ENCODE peak calls at places on chromosome 9, in eight cellular contexts. V, W, Y, K, R, F, J and D are unnamed samples.

GRCh38 chr9:132411091-132411508 is 1.1 kb downstream of the CFAP77 start:
- DNase-seq in V (peak; percentile 73), W (peak; percentile 44), Y (peak; percentile 68), K (peak; percentile 95), R (peak; percentile 7), F (peak; percentile 49), J (peak; percentile 67), D (peak; percentile 60)

GRCh38 chr9:133869674-133870419 is 122.3 kb downstream of the VAV2 start:
- DNase-seq in V (no peak), W (no peak), Y (no peak), K (no peak), R (no peak), F (no peak), J (peak; percentile 92), D (no peak)

GRCh38 chr9:89701221-89701798 is 96.5 kb downstream of the GADD45G start:
- DNase-seq in V (no peak), W (no peak), Y (no peak), K (peak; percentile 58), R (no peak), F (no peak), J (no peak), D (peak; percentile 84)

GRCh38 chr9:21506910-21507795 is 25.0 kb upstream of the IFNE start:
- DNase-seq in V (peak; percentile 63), W (peak; percentile 51), Y (no peak), K (no peak), R (peak; percentile 91), F (peak; percentile 92), J (no peak), D (no peak)

GRCh38 chr9:133146746-133147411 is 16.8 kb downstream of the GBGT1 start:
- DNase-seq in V (no peak), W (no peak), Y (no peak), K (no peak), R (no peak), F (no peak), J (no peak), D (no peak)

GRCh38 chr9:89844075-89844474 is 239.3 kb downstream of the GADD45G start:
- DNase-seq in V (no peak), W (no peak), Y (no peak), K (peak; percentile 30), R (no peak), F (no peak), J (no peak), D (no peak)

GRCh38 chr9:63817622-63818518 is 1467.1 kb downstream of the FOXD4L5 start:
- DNase-seq in V (no peak), W (peak; percentile 8), Y (no peak), K (peak; percentile 89), R (peak; percentile 8), F (peak; percentile 35), J (peak; percentile 47), D (no peak)

GRCh38 chr9:18979367-18979766 is 53.6 kb downstream of the SAXO1 start:
- DNase-seq in V (peak; percentile 44), W (peak; percentile 6), Y (no peak), K (no peak), R (peak; percentile 71), F (peak; percentile 86), J (no peak), D (no peak)

GRCh38 chr9:38482918-38483592 is 58.8 kb upstream of the IGFBPL1 start:
- DNase-seq in V (peak; percentile 3), W (peak; percentile 8), Y (no peak), K (peak; percentile 57), R (no peak), F (no peak), J (peak; percentile 45), D (no peak)

GRCh38 chr9:2229109-2229733 is 214.1 kb downstream of the SMARCA2 start:
- DNase-seq in V (peak; percentile 24), W (no peak), Y (no peak), K (no peak), R (no peak), F (no peak), J (no peak), D (no peak)

GRCh38 chr9:88388203-88388885 is at the start of gene SPIN1:
- DNase-seq in V (peak; percentile 76), W (peak; percentile 72), Y (peak; percentile 35), K (peak; percentile 93), R (peak; percentile 62), F (peak; percentile 92), J (peak; percentile 98), D (peak; percentile 80)

GRCh38 chr9:107243757-107244156 is 39.3 kb upstream of the RAD23B start:
- DNase-seq in V (peak; percentile 96), W (peak; percentile 62), Y (peak; percentile 99), K (peak; percentile 54), R (peak; percentile 83), F (peak; percentile 48), J (no peak), D (no peak)

GRCh38 chr9:131046581-131047202 is 37.7 kb downstream of the LAMC3 start:
- DNase-seq in V (peak; percentile 69), W (peak; percentile 67), Y (peak; percentile 37), K (peak; percentile 94), R (peak; percentile 49), F (peak; percentile 86), J (peak; percentile 89), D (peak; percentile 69)

GRCh38 chr9:16794871-16795639 is 75.4 kb downstream of the BNC2 start:
- DNase-seq in V (no peak), W (peak; percentile 94), Y (no peak), K (no peak), R (peak; percentile 83), F (peak; percentile 93), J (no peak), D (no peak)

GRCh38 chr9:112819635-112820496 is 69.3 kb downstream of the SNX30 start:
- DNase-seq in V (peak; percentile 65), W (peak; percentile 75), Y (peak; percentile 36), K (peak; percentile 68), R (peak; percentile 85), F (peak; percentile 85), J (peak; percentile 58), D (peak; percentile 27)

GRCh38 chr9:106143781-106144180 is 449.4 kb downstream of the TMEM38B start:
- DNase-seq in V (no peak), W (no peak), Y (no peak), K (no peak), R (no peak), F (no peak), J (no peak), D (no peak)

GRCh38 chr9:17422994-17423680 is 155.7 kb upstream of the SH3GL2 start:
- DNase-seq in V (peak; percentile 37), W (peak; percentile 8), Y (no peak), K (no peak), R (peak; percentile 36), F (peak; percentile 12), J (no peak), D (no peak)

GRCh38 chr9:128494108-128494742 is 10.3 kb upstream of the GLE1 start:
- DNase-seq in V (no peak), W (no peak), Y (no peak), K (no peak), R (no peak), F (no peak), J (peak; percentile 39), D (no peak)

GRCh38 chr9:122930933-122931850 is at the start of gene ZBTB26:
- DNase-seq in V (peak; percentile 88), W (peak; percentile 97), Y (peak; percentile 90), K (peak; percentile 98), R (peak; percentile 89), F (peak; percentile 97), J (peak; percentile 95), D (peak; percentile 91)

GRCh38 chr9:115378758-115379157 is 260.8 kb upstream of the TNC start:
- DNase-seq in V (no peak), W (no peak), Y (no peak), K (no peak), R (no peak), F (no peak), J (no peak), D (no peak)

GRCh38 chr9:87722393-87722792 is 3.5 kb upstream of the CTSL start:
- DNase-seq in V (no peak), W (no peak), Y (no peak), K (no peak), R (no peak), F (no peak), J (no peak), D (no peak)

GRCh38 chr9:13513262-13513661 is 233.8 kb upstream of the MPDZ start:
- DNase-seq in V (no peak), W (no peak), Y (no peak), K (no peak), R (no peak), F (no peak), J (no peak), D (no peak)

GRCh38 chr9:4086119-4087088 is 213.5 kb downstream of the GLIS3 start:
- DNase-seq in V (peak; percentile 12), W (peak; percentile 78), Y (no peak), K (no peak), R (peak; percentile 43), F (no peak), J (no peak), D (no peak)

GRCh38 chr9:136599811-136600660 is 54.2 kb upstream of the NOTCH1 start:
- DNase-seq in V (no peak), W (no peak), Y (no peak), K (no peak), R (no peak), F (no peak), J (no peak), D (peak; percentile 94)
- H3K9ac ChIP-seq in V (no peak overlapping the region), W (no peak overlapping the region), Y (no peak overlapping the region), K (no peak overlapping the region), R (no peak overlapping the region), F (no peak overlapping the region), J (no peak overlapping the region), D (peak overlapping the region; percentile 69)

GRCh38 chr9:113928269-113928668 is 52.2 kb downstream of the ZNF618 start:
- DNase-seq in V (no peak), W (peak; percentile 27), Y (no peak), K (no peak), R (no peak), F (no peak), J (no peak), D (no peak)
- H3K9me3 ChIP-seq in V (peaks cover 8% of the 10 kb centered on the region), W (peaks cover 32% of the 10 kb centered on the region), Y (no peaks in the 10 kb centered on the region), K (peaks cover 51% of the 10 kb centered on the region), R (peaks cover 5% of the 10 kb centered on the region), F (no peaks in the 10 kb centered on the region), J (peaks cover 18% of the 10 kb centered on the region), D (no peaks in the 10 kb centered on the region)

DNA sequence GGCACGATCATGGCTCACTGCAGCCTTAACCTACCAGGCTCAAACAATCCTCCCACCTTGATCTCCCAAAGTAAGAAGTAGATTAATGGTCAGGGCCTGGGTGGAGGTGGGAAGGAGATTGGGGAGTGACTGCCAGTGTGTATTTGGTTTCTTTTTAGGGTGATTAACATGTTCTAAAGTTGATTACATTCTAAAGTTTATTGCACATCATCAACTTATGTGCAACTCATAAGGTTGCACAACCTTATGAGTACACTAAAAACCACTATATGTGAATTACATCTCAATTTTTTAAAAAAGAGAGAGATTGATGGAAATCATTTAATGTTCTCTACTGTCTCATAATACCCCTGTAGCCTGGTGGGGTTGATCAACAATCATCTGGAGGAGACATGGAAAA is 218.1 kb downstream of the AOPEP start:
- DNase-seq in V (no peak), W (peak; percentile 42), Y (no peak), K (no peak), R (peak; percentile 62), F (peak; percentile 64), J (no peak), D (no peak)
- H3K9ac ChIP-seq in V (no peak overlapping the region), W (no peak overlapping the region), Y (no peak overlapping the region), K (no peak overlapping the region), R (no peak overlapping the region), F (peak overlapping the region; percentile 74), J (no peak overlapping the region), D (no peak overlapping the region)

DNA sequence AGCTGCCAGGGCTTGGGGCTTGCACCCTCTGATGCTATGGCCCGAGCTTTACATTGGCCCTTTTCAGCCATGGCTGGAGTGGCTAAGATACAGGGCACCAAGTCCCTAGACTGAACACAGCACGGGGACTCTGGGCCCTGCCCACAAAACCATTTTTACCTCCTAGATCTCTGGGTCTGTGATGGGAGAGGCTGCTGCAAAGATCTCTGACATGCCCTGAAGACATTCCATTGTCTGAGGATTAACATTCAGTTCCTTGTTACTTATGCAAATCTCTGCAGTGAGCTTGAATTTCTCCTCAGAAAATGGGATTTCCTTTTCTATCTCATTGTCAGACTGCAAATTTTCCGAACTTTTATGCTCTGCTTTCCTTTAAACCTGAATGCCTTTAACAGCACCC is 337.0 kb upstream of the SMC2 start:
- DNase-seq in V (no peak), W (no peak), Y (no peak), K (peak; percentile 54), R (no peak), F (no peak), J (no peak), D (no peak)
- H3K9me3 ChIP-seq in V (no peaks in the 10 kb centered on the region), W (peaks cover 3% of the 10 kb centered on the region), Y (no peaks in the 10 kb centered on the region), K (peaks cover 65% of the 10 kb centered on the region), R (no peaks in the 10 kb centered on the region), F (no peaks in the 10 kb centered on the region), J (no peaks in the 10 kb centered on the region), D (no peaks in the 10 kb centered on the region)